ENCODE peak calls at places on chromosomes 11 and 22, in seven cellular contexts. O is NCI-H1092; F is CD4-positive, alpha-beta T cell; L is HT1080; K is mucosa of descending colon; X is activated gamma-delta T cell treated with Interleukin-2 at 50 U/mL for 16 hours; M is psoas muscle. H is an unnamed sample.

GRCh38 chr11:109241988-109242387 is 180.0 kb upstream of the C11orf87 start:
- DNase-seq in M (no peak), K (no peak), X (no peak), L (no peak), F (no peak), O (no peak), H (no peak)

GRCh38 chr11:119739975-119740374 is 11.0 kb upstream of the NECTIN1 start:
- DNase-seq in K (peak; percentile 90), O (no peak), X (no peak), F (no peak), L (no peak), M (no peak), H (no peak)

GRCh38 chr11:33191456-33191855 is 30.2 kb upstream of the CSTF3 start:
- DNase-seq in O (no peak), M (no peak), K (no peak), X (no peak), L (no peak), F (no peak), H (no peak)

GRCh38 chr22:42937164-42937854 is 77.6 kb downstream of the PACSIN2 start:
- DNase-seq in K (peak; percentile 65), O (no peak), M (peak; percentile 40), L (peak; percentile 91), F (no peak), X (no peak), H (no peak)

GRCh38 chr22:31199187-31199586 is 12.9 kb upstream of the LIMK2 start:
- DNase-seq in L (no peak), K (no peak), O (no peak), X (no peak), F (no peak), M (no peak), H (no peak)

GRCh38 chr22:24430431-24431308 is 3.3 kb downstream of the ADORA2A start:
- DNase-seq in M (no peak), O (peak; percentile 23), F (no peak), X (no peak), L (no peak), K (no peak), H (no peak)

GRCh38 chr11:32580967-32581366 is 2.7 kb upstream of the EIF3M start:
- DNase-seq in K (no peak), O (no peak), M (no peak), L (peak; percentile 26), X (no peak), F (no peak), H (no peak)

GRCh38 chr22:48700566-48701295 is 1126.9 kb downstream of the BRD1 start:
- DNase-seq in M (no peak), K (no peak), F (no peak), L (no peak), X (no peak), O (no peak), H (no peak)

GRCh38 chr22:48957311-48957986 is 870.2 kb downstream of the BRD1 start:
- DNase-seq in O (no peak), L (no peak), X (peak; percentile 1), M (no peak), K (no peak), F (no peak), H (no peak)